ENCODE peak calls at places on chromosome 20, in four cellular contexts. C is hepatocyte; L is stimulated activated CD4-positive, alpha-beta T cell treated with anti-CD3 and anti-CD28 coated beads, Interleukin-12 subunit alpha, Interleukin-12 subunit beta, amount 100 ng/mL, for 24 hours; T is HS-5. P is an unnamed sample.

GRCh38 chr20:51366155-51366886 is 176.2 kb downstream of the NFATC2 start:
- DNase-seq in T (peak), L (no peak), C (peak), P (no peak)

GRCh38 chr20:22684072-22684762 is 99.8 kb upstream of the FOXA2 start:
- DNase-seq in T (no peak), C (peak), L (peak), P (peak)

GRCh38 chr20:51826372-51826771 is 24.1 kb upstream of the SALL4 start:
- DNase-seq in C (no peak), T (no peak), L (no peak), P (no peak)

GRCh38 chr20:33909331-33909921 is 84.3 kb upstream of the RALY start:
- DNase-seq in T (peak), C (peak), L (no peak), P (peak)

GRCh38 chr20:31824554-31825313 is 5.6 kb downstream of the MYLK2 start:
- DNase-seq in L (no peak), C (no peak), T (no peak), P (no peak)

GRCh38 chr20:11249239-11249638 is 575.4 kb upstream of the JAG1 start:
- DNase-seq in T (no peak), C (no peak), L (no peak), P (no peak)

GRCh38 chr20:23094213-23094896 is 8.2 kb upstream of the CD93 start:
- DNase-seq in C (no peak), T (no peak), L (no peak), P (no peak)

GRCh38 chr20:10476319-10476724 is 41.2 kb downstream of the SLX4IP start:
- DNase-seq in C (no peak), L (no peak), T (no peak), P (no peak)

GRCh38 chr20:48076772-48077171 is 291.5 kb upstream of the SULF2 start:
- DNase-seq in C (no peak), L (no peak), T (no peak), P (no peak)

GRCh38 chr20:30485331-30486102 is 771.9 kb upstream of the DEFB115 start:
- DNase-seq in L (no peak), C (no peak), T (no peak), P (no peak)

GRCh38 chr20:50534567-50534966 is 24.4 kb downstream of the PTPN1 start:
- DNase-seq in L (no peak), T (peak), C (no peak), P (no peak)

GRCh38 chr20:59580208-59580980 is 23.9 kb upstream of the PHACTR3 start:
- DNase-seq in L (no peak), T (peak), C (no peak), P (no peak)

GRCh38 chr20:48846516-48847492 is 19.0 kb upstream of the PREX1 start:
- DNase-seq in T (no peak), C (no peak), L (peak), P (no peak)

GRCh38 chr20:39878321-39878720 is 810.7 kb downstream of the MAFB start:
- DNase-seq in C (no peak), T (no peak), L (no peak), P (peak)

GRCh38 chr20:7775072-7775471 is 165.2 kb downstream of the HAO1 start:
- DNase-seq in L (no peak), T (no peak), C (no peak), P (no peak)

GRCh38 chr20:54132612-54133433 is 41.0 kb downstream of the CYP24A1 start:
- DNase-seq in T (peak), C (peak), L (no peak), P (peak)

GRCh38 chr20:38673731-38674177 is 50.5 kb upstream of the SLC32A1 start:
- DNase-seq in L (no peak), T (no peak), C (peak), P (no peak)

GRCh38 chr20:58043122-58043865 is 185.2 kb downstream of the ANKRD60 start:
- DNase-seq in L (no peak), T (no peak), C (no peak), P (no peak)

GRCh38 chr20:57159945-57160610 is 106.4 kb downstream of the BMP7 start:
- DNase-seq in L (no peak), C (no peak), T (no peak), P (no peak)

GRCh38 chr20:24469116-24470030 is at the start of gene SYNDIG1:
- DNase-seq in C (peak), L (no peak), T (no peak), P (peak)

P was measured in DMS79 treated with DMSO at 0.1 percent for 48 hours.